ENCODE peak calls at places on chromosome 21, in four cellular contexts. C is H9, V is mesenchymal stem cell, T is IMR-90. Q is an unnamed sample. For H3K79me1, the result is how much of the 10 kb centered on the place peaks cover.

GRCh38 chr21:41833138-41834115 is 45.7 kb downstream of the PRDM15 start:
- DNase-seq in C (no peak), V (no peak), T (no peak), Q (no peak)

GRCh38 chr21:38308785-38309119 is 52.0 kb downstream of the KCNJ15 start:
- DNase-seq in C (no peak), V (no peak), T (no peak), Q (no peak)

GRCh38 chr21:36134820-36135390 is at the start of gene CBR3:
- DNase-seq in C (no peak), V (peak), T (peak), Q (peak)

GRCh38 chr21:18893411-18893810 is 489.8 kb upstream of the TMPRSS15 start:
- DNase-seq in C (no peak), V (no peak), T (no peak), Q (no peak)

GRCh38 chr21:32184485-32184884 is 94.4 kb downstream of the MIS18A start:
- DNase-seq in C (peak), V (no peak), T (no peak), Q (peak)

GRCh38 chr21:29290245-29290644 is 8.5 kb upstream of the BACH1 start:
- DNase-seq in C (no peak), V (no peak), T (no peak), Q (no peak)

GRCh38 chr21:19900149-19900548 is 1098.1 kb upstream of the NCAM2 start:
- DNase-seq in C (no peak), V (no peak), T (no peak), Q (no peak)

GRCh38 chr21:41247561-41247968 is 69.0 kb upstream of the FAM3B start:
- DNase-seq in C (no peak), V (no peak), T (peak), Q (no peak)

GRCh38 chr21:39317134-39318090 is 4.0 kb upstream of the BRWD1 start:
- DNase-seq in C (no peak), V (no peak), T (no peak), Q (no peak)

GRCh38 chr21:42080788-42081083 is 9.6 kb downstream of the UMODL1 start:
- DNase-seq in C (no peak), V (peak), T (peak), Q (no peak)

GRCh38 chr21:28160378-28160777 is 832.3 kb downstream of the LTN1 start:
- DNase-seq in C (no peak), V (peak), T (no peak), Q (no peak)

GRCh38 chr21:15928686-15929085 is 198.9 kb downstream of the USP25 start:
- DNase-seq in C (no peak), V (no peak), T (no peak), Q (no peak)

GRCh38 chr21:26072891-26073615 is 97.5 kb downstream of the APP start:
- DNase-seq in C (no peak), V (peak), T (peak), Q (no peak)

GRCh38 chr21:31530918-31531705 is 128.4 kb upstream of the SOD1 start:
- DNase-seq in C (no peak), V (no peak), T (no peak), Q (no peak)

GRCh38 chr21:26717146-26717739 is 128.0 kb downstream of the ADAMTS1 start:
- DNase-seq in C (no peak), V (peak), T (peak), Q (no peak)

GRCh38 chr21:27581168-27581567 is 614.3 kb upstream of the ADAMTS5 start:
- DNase-seq in C (no peak), V (no peak), T (peak), Q (no peak)

GRCh38 chr21:40563845-40564717 is 282.9 kb downstream of the DSCAM start:
- DNase-seq in C (no peak), V (no peak), T (no peak), Q (no peak)

GRCh38 chr21:42395910-42396625 is at the start of gene TMPRSS3:
- DNase-seq in C (no peak), V (no peak), T (no peak), Q (peak)

GRCh38 chr21:46550511-46550941 is 54.4 kb downstream of the S100B start:
- DNase-seq in C (no peak), V (no peak), T (no peak), Q (no peak)

GRCh38 chr21:42558846-42559245 is 45.2 kb downstream of the SLC37A1 start:
- DNase-seq in C (no peak), V (no peak), T (no peak), Q (no peak)

GRCh38 chr21:16821588-16821987 is 691.3 kb upstream of the CXADR start:
- DNase-seq in C (no peak), V (no peak), T (no peak), Q (peak)

GRCh38 chr21:14438204-14438603 is 55.3 kb upstream of the HSPA13 start:
- DNase-seq in C (no peak), V (peak), T (no peak), Q (no peak)

GRCh38 chr21:31895069-31895851 is 22.4 kb downstream of the HUNK start:
- DNase-seq in C (peak), V (peak), T (peak), Q (peak)

GRCh38 chr21:41489329-41489728 is 18.6 kb downstream of the TMPRSS2 start:
- DNase-seq in C (no peak), V (no peak), T (no peak), Q (no peak)

GRCh38 chr21:46425566-46425965 is 33.1 kb upstream of the DIP2A start:
- DNase-seq in C (no peak), V (no peak), T (no peak), Q (no peak)

GRCh38 chr21:29002442-29003144 is 9.9 kb upstream of the LTN1 start:
- DNase-seq in C (peak), V (peak), T (peak), Q (peak)

GRCh38 chr21:25024639-25025038 is 582.6 kb downstream of the MRPL39 start:
- DNase-seq in C (no peak), V (no peak), T (no peak), Q (peak)

GRCh38 chr21:14513772-14514171 is 32.3 kb downstream of the SAMSN1 start:
- DNase-seq in C (no peak), V (no peak), T (no peak), Q (no peak)

GRCh38 chr21:26846036-26846931 is 1.1 kb upstream of the ADAMTS1 start:
- DNase-seq in C (peak), V (peak), T (peak), Q (peak)

GRCh38 chr21:25944672-25945213 is 210.0 kb downstream of the GABPA start:
- DNase-seq in C (no peak), V (no peak), T (peak), Q (no peak)

GRCh38 chr21:29849735-29850176 is 90.0 kb downstream of the GRIK1 start:
- DNase-seq in C (peak), V (peak), T (peak), Q (peak)

GRCh38 chr21:41759214-41759840 is 7.5 kb downstream of the RIPK4 start:
- DNase-seq in C (no peak), V (no peak), T (no peak), Q (no peak)

GRCh38 chr21:42844411-42845113 is 34.8 kb downstream of the WDR4 start:
- DNase-seq in C (peak), V (no peak), T (no peak), Q (no peak)

GRCh38 chr21:38987551-38988210 is 182.0 kb downstream of the ETS2 start:
- DNase-seq in C (no peak), V (peak), T (no peak), Q (no peak)

GRCh38 chr21:42238185-42238934 is 19.4 kb downstream of the ABCG1 start:
- DNase-seq in C (no peak), V (no peak), T (no peak), Q (no peak)

GRCh38 chr21:41932191-41932575 is 21.6 kb downstream of the C2CD2 start:
- DNase-seq in C (no peak), V (peak), T (peak), Q (no peak)

GRCh38 chr21:16079830-16080229 is 350.0 kb downstream of the USP25 start:
- DNase-seq in C (no peak), V (peak), T (peak), Q (no peak)

GRCh38 chr21:46500224-46500861 is 41.7 kb downstream of the DIP2A start:
- DNase-seq in C (no peak), V (peak), T (peak), Q (no peak)

GRCh38 chr21:45362077-45362747 is 42.8 kb upstream of the COL18A1 start:
- DNase-seq in C (no peak), V (no peak), T (no peak), Q (no peak)
- H3K79me1 ChIP-seq in C (under half), V (under half), T (under half), Q (under half)

DNA sequence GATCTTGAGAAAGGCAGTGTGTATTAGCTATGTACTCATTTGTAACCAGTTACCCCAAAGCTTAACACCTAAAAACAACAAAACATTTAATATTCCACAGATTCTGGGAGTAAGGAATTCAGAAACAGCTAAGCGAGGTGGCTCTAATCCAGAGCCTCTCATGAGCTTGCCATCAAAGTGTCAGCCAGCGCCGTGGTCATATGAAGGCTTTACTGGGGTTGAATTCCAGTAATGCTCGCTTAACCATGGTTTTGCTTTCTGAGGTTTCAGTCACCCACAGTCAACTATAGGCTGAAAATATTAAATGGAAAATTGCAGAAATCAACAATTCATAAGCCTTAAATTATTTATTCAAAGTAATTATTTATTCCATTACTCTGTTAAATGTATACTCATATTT is 101.8 kb downstream of the CLIC6 start:
- DNase-seq in C (no peak), V (no peak), T (no peak), Q (no peak)
- H3K23ac ChIP-seq in C (no peak), V (no peak), T (no peak), Q (no peak)

DNA sequence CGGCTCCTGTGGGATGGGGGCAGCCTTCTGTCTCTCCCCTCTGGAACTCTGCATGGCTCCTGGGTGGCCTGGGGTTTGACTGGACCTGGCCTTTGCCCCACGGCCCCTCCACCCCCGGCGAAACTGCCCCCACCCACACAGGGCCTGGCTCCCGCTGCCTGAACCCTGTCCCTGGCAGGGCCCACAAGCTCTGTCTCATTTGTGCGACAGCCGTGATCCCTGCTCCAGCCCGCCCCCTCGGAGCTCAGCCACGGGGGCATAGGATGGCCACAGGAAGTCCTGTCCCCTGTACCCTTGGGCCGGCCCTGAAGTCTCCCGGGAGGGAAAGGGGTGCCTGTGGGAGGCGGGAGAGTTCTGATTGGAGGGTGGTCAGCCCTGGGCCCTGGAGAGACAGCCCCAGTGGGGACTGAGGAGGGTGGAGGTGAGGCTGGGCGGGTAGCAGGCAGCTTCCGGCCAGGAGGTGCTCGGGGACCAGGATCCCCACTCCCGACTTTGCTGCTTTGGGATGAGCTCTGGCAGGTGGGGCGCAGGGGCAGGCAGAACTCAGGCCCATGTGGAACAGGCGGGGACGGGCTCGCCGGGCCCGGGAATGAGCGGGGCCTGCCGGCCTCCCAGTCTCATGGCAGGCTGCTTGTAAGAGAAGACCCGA is 45.1 kb downstream of the SLX9 start:
- DNase-seq in C (peak), V (no peak), T (no peak), Q (peak)
- H3K79me1 ChIP-seq in C (under half), V (under half), T (under half), Q (under half)

GRCh38 chr21:37195649-37196048 is 71.5 kb downstream of the VPS26C start:
- DNase-seq in C (no peak), V (no peak), T (no peak), Q (no peak)
- H3K23ac ChIP-seq in C (no peak), V (no peak), T (no peak), Q (no peak)

DNA sequence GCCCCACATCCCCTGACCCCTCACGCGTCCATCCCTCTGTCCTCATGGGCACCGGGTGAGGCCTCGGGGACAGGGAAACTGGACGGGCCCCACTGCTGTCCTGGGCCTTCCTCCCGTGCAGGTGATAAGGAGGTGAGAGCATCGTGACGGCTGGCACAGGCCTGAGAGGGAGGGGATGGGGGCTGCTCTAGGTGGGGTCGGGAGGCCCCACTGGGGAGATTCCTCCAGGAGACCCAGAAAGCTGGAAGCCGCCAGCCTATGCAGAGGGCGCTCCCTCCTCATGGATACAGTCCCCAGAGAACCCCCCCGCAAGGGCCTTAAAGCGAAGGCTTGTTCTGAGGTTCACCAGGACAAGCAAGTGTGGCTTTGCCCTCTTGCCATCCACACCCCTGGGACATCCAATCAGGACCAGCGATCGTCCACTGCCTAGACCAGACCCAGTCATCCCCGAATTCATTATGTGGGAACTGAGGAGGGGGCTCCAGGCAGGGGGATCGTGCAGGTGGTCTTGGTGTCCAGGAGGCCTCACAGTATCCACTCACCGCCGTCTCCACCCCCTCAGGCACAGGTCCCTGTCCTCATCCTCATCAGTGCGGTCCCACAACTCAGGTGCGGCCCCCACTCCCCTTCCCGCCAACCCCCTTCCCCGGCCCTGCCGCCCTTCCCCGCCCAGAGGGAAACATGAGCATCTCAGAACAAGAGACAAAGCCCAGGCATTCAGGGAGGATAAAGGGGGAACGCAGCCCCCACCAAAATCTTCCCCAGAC is 45.3 kb upstream of the COL18A1 start:
- DNase-seq in C (no peak), V (no peak), T (no peak), Q (no peak)
- H3K79me1 ChIP-seq in C (under half), V (under half), T (under half), Q (under half)

DNA sequence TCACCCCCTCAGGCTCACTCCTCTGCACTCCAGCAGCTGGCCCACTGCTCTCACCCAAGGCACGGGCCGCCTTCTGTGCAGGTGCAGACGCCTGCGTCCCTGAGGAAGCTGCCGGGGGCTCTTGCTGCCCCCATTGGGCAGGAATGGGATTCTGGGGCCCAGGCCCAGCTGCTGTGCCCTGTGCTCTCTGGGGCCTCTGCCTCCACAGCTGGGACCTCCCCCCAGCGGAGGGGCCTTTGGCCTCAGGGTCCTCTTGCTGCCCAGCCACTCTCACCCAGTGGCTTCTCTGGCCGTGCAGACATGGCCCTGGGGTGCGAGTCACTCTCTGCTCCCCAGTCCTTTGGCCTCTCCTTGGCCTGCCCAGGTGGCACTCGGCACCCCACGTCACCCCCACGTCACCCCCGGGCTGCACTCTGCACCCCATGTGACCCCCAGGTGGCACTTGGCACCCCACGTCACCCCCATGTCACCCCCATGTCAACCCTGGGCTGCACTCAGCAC is 19.1 kb upstream of the LRRC3 start:
- DNase-seq in C (peak), V (no peak), T (no peak), Q (no peak)
- H3K23ac ChIP-seq in C (no peak), V (no peak), T (no peak), Q (no peak)

Q was measured in mesendoderm.